ENCODE peak calls at places on chromosome 3, in four cellular contexts. T is Calu3, C is A549, H is fibroblast of the conjunctiva. U is an unnamed sample.

GRCh38 chr3:47283193-47283537 is 421 bp downstream of the KLHL18 start:
- DNase-seq in T (peak), C (peak), H (no peak), U (peak)

GRCh38 chr3:171563298-171563697 is 103.1 kb upstream of the TNIK start:
- DNase-seq in T (peak), C (no peak), H (no peak), U (no peak)

GRCh38 chr3:63325386-63325785 is 47.3 kb downstream of the SYNPR start:
- DNase-seq in T (no peak), C (no peak), H (no peak), U (no peak)

GRCh38 chr3:157174265-157174615 is 14.3 kb upstream of the CCNL1 start:
- DNase-seq in T (peak), C (peak), H (peak), U (no peak)

GRCh38 chr3:13234664-13235063 is 161.4 kb upstream of the IQSEC1 start:
- DNase-seq in T (no peak), C (no peak), H (no peak), U (no peak)

GRCh38 chr3:112770026-112770626 is 76.5 kb downstream of the CD200R1L start:
- DNase-seq in T (peak), C (no peak), H (no peak), U (no peak)

GRCh38 chr3:191518861-191519260 is 57.9 kb downstream of the PYDC2 start:
- DNase-seq in T (no peak), C (no peak), H (no peak), U (no peak)

GRCh38 chr3:189273736-189274135 is 102.0 kb downstream of the TPRG1 start:
- DNase-seq in T (no peak), C (no peak), H (no peak), U (no peak)

GRCh38 chr3:113249111-113249510 is 37.8 kb downstream of the BOC start:
- DNase-seq in T (no peak), C (no peak), H (no peak), U (no peak)

GRCh38 chr3:129001817-129002572 is 891 bp downstream of the EFCC1 start:
- DNase-seq in T (no peak), C (no peak), H (no peak), U (no peak)

GRCh38 chr3:138331143-138331894 is 1.7 kb upstream of the NME9 start:
- DNase-seq in T (no peak), C (no peak), H (no peak), U (no peak)

GRCh38 chr3:157755254-157755653 is 252.0 kb upstream of the VEPH1 start:
- DNase-seq in T (no peak), C (no peak), H (no peak), U (no peak)